ENCODE peak calls at places on chromosomes 1 and 21, in six cellular contexts. J, Q, V, B, Y and R are unnamed samples.

GRCh38 chr1:162632234-162632666 is at the start of gene DDR2:
- DNase-seq in V (no peak), J (no peak), Y (no peak), Q (peak; percentile 41), B (peak; percentile 99), R (peak; percentile 38)

GRCh38 chr1:24525606-24526005 is 23.0 kb downstream of the RCAN3 start:
- DNase-seq in J (no peak), Y (no peak), B (no peak), Q (no peak), V (no peak), R (no peak)

GRCh38 chr1:117682372-117682771 is 76.5 kb downstream of the TENT5C start:
- DNase-seq in B (no peak), J (no peak), Q (peak; percentile 38), V (no peak), Y (no peak), R (no peak)

GRCh38 chr1:41152622-41153044 is 89.5 kb downstream of the SCMH1 start:
- DNase-seq in Y (no peak), Q (no peak), B (peak; percentile 97), J (no peak), V (no peak), R (peak; percentile 90)

GRCh38 chr1:109237512-109237911 is 11.8 kb upstream of the CELSR2 start:
- DNase-seq in Q (no peak), V (no peak), B (no peak), J (no peak), Y (no peak), R (no peak)

GRCh38 chr1:236522937-236523703 is 662 bp upstream of the LGALS8 start:
- DNase-seq in J (peak; percentile 17), Q (peak; percentile 42), V (no peak), Y (peak; percentile 40), B (no peak), R (peak; percentile 56)

GRCh38 chr1:41239988-41240610 is 2.0 kb downstream of the SCMH1 start:
- DNase-seq in B (peak; percentile 78), V (no peak), Y (no peak), J (no peak), Q (no peak), R (peak; percentile 70)

GRCh38 chr1:17567582-17567981 is 28.1 kb downstream of the ARHGEF10L start:
- DNase-seq in B (peak; percentile 69), V (no peak), J (no peak), Y (no peak), Q (no peak), R (no peak)

GRCh38 chr21:26070822-26071425 is 99.6 kb downstream of the APP start:
- DNase-seq in J (no peak), B (peak; percentile 66), Q (no peak), Y (no peak), V (no peak), R (no peak)

GRCh38 chr1:224620105-224620504 is 4.0 kb downstream of the CNIH3 start:
- DNase-seq in J (no peak), B (no peak), Y (no peak), V (no peak), Q (no peak), R (no peak)

GRCh38 chr21:43808367-43808766 is 19.0 kb downstream of the RRP1 start:
- DNase-seq in B (no peak), Q (no peak), J (no peak), Y (no peak), V (no peak), R (no peak)

GRCh38 chr1:8249838-8250237 is 68.1 kb upstream of the SLC45A1 start:
- DNase-seq in V (no peak), J (no peak), Y (no peak), B (no peak), Q (no peak), R (no peak)

GRCh38 chr21:20902511-20902910 is 95.7 kb upstream of the NCAM2 start:
- DNase-seq in Y (no peak), J (no peak), V (no peak), B (no peak), Q (no peak), R (peak; percentile 3)

GRCh38 chr1:145799806-145800205 is 24.1 kb downstream of the RNF115 start:
- DNase-seq in J (no peak), Q (no peak), V (no peak), B (no peak), Y (no peak), R (no peak)

GRCh38 chr21:15054089-15054488 is 10.7 kb downstream of the NRIP1 start:
- DNase-seq in B (no peak), Y (no peak), J (no peak), V (no peak), Q (no peak), R (no peak)

GRCh38 chr1:65339866-65340483 is 30.6 kb downstream of the DNAJC6 start:
- DNase-seq in B (peak; percentile 20), J (no peak), V (no peak), Y (no peak), Q (no peak), R (peak; percentile 55)

GRCh38 chr1:156746381-156746715 is 5.1 kb downstream of the HDGF start:
- DNase-seq in Y (no peak), J (no peak), B (no peak), V (no peak), Q (no peak), R (no peak)

GRCh38 chr1:44049839-44050238 is 18.6 kb upstream of the SLC6A9 start:
- DNase-seq in B (peak; percentile 91), Y (no peak), J (no peak), Q (no peak), V (no peak), R (peak; percentile 92)

GRCh38 chr1:86464819-86465218 is 3.9 kb upstream of the CLCA1 start:
- DNase-seq in Y (no peak), Q (no peak), V (no peak), B (no peak), J (no peak), R (no peak)

GRCh38 chr1:110948038-110948810 is 15.5 kb downstream of the LRIF1 start:
- DNase-seq in J (no peak), B (peak; percentile 10), Q (no peak), Y (no peak), V (no peak), R (no peak)

GRCh38 chr1:216566809-216567208 is 143.6 kb upstream of the USH2A start:
- DNase-seq in Y (no peak), J (no peak), B (peak; percentile 64), Q (no peak), V (no peak), R (peak; percentile 58)

GRCh38 chr1:21607549-21608529 is 61.3 kb downstream of the RAP1GAP start:
- DNase-seq in B (peak; percentile 61), J (peak; percentile 20), Y (peak; percentile 100), Q (peak; percentile 83), V (peak; percentile 94), R (peak; percentile 58)

GRCh38 chr21:34126269-34126668 is 52.9 kb downstream of the MRPS6 start:
- DNase-seq in J (no peak), Y (no peak), V (no peak), B (peak; percentile 16), Q (no peak), R (peak; percentile 42)

GRCh38 chr1:177246710-177247588 is 76.2 kb downstream of the BRINP2 start:
- DNase-seq in V (no peak), J (no peak), B (peak; percentile 61), Q (no peak), Y (no peak), R (no peak)

GRCh38 chr21:41750532-41751151 is 16.2 kb downstream of the RIPK4 start:
- DNase-seq in V (no peak), Y (no peak), J (no peak), Q (no peak), B (no peak), R (peak; percentile 66)

GRCh38 chr1:10704383-10704882 is 92.0 kb downstream of the CASZ1 start:
- DNase-seq in B (no peak), V (no peak), Q (no peak), Y (peak; percentile 84), J (no peak), R (no peak)

GRCh38 chr1:64471724-64472276 is 1.9 kb downstream of the CACHD1 start:
- DNase-seq in Y (no peak), V (no peak), Q (no peak), J (no peak), B (peak; percentile 24), R (peak; percentile 14)

GRCh38 chr21:45027241-45028196 is 46.9 kb upstream of the ADARB1 start:
- DNase-seq in V (no peak), Q (no peak), Y (no peak), J (no peak), B (no peak), R (no peak)

GRCh38 chr1:109993885-109994284 is 9.3 kb downstream of the AHCYL1 start:
- DNase-seq in Q (no peak), V (no peak), B (peak; percentile 34), Y (no peak), J (no peak), R (peak; percentile 69)

GRCh38 chr1:215526846-215527151 is 40.3 kb upstream of the KCTD3 start:
- DNase-seq in V (no peak), B (no peak), Y (no peak), Q (no peak), J (no peak), R (no peak)
- TF ChIP-seq CTCF in V (no peak), B (no peak), Y (peak; percentile 14), Q (no peak), J (peak; percentile 2), R (no peak)

GRCh38 chr1:54937469-54937868 is 43.0 kb upstream of the TMEM61 start:
- DNase-seq in Y (no peak), V (no peak), Q (no peak), B (no peak), J (no peak), R (no peak)
- TF ChIP-seq CTCF in Y (no peak), V (no peak), Q (no peak), B (no peak), J (no peak), R (no peak)

GRCh38 chr1:3899776-3900149 is 309 bp downstream of the C1orf174 start:
- DNase-seq in B (no peak), J (no peak), Y (peak; percentile 57), V (peak; percentile 60), Q (no peak), R (peak; percentile 20)
- TF ChIP-seq CTCF in B (no peak), J (no peak), Y (no peak), V (no peak), Q (no peak), R (no peak)

GRCh38 chr1:202005958-202006357 is 4.4 kb upstream of the ELF3 start:
- DNase-seq in V (no peak), B (peak; percentile 40), J (no peak), Q (no peak), Y (no peak), R (peak; percentile 47)
- TF ChIP-seq CTCF in V (no peak), B (peak; percentile 42), J (no peak), Q (no peak), Y (no peak), R (peak; percentile 53)

GRCh38 chr1:212289262-212290077 is 4.3 kb downstream of the PPP2R5A start:
- DNase-seq in B (no peak), Y (no peak), J (no peak), V (no peak), Q (no peak), R (no peak)
- TF ChIP-seq CTCF in B (no peak), Y (no peak), J (no peak), V (no peak), Q (no peak), R (no peak)

GRCh38 chr21:36260802-36261201 is 59.2 kb upstream of the MORC3 start:
- DNase-seq in Y (no peak), V (no peak), Q (no peak), B (no peak), J (no peak), R (no peak)
- TF ChIP-seq CTCF in Y (peak; percentile 8), V (no peak), Q (no peak), B (no peak), J (peak; percentile 9), R (no peak)